ENCODE peak calls at places on chromosome 18, in four cellular contexts. Q is neuronal stem cell; P is cardiac muscle cell; G is naive thymus-derived CD4-positive, alpha-beta T cell. F is an unnamed sample.

GRCh38 chr18:77071711-77072292 is 60.8 kb downstream of the MBP start:
- DNase-seq in Q (no peak), P (no peak), G (peak; percentile 54), F (peak; percentile 55)

GRCh38 chr18:25230658-25231326 is 121.2 kb downstream of the ZNF521 start:
- DNase-seq in Q (no peak), P (no peak), G (no peak), F (no peak)

GRCh38 chr18:76468345-76469275 is 26.4 kb downstream of the ZNF516 start:
- DNase-seq in Q (no peak), P (no peak), G (no peak), F (no peak)

GRCh38 chr18:40056085-40056484 is 1898.9 kb upstream of the PIK3C3 start:
- DNase-seq in Q (no peak), P (no peak), G (no peak), F (no peak)

GRCh38 chr18:34529358-34530335 is 180.5 kb upstream of the DTNA start:
- DNase-seq in Q (no peak), P (no peak), G (no peak), F (no peak)

GRCh38 chr18:70322928-70323327 is 34.1 kb downstream of the SOCS6 start:
- DNase-seq in Q (no peak), P (no peak), G (no peak), F (no peak)

GRCh38 chr18:3238742-3239141 is 8.9 kb upstream of the MYL12A start:
- DNase-seq in Q (no peak), P (no peak), G (no peak), F (no peak)

GRCh38 chr18:35753306-35753910 is 171.9 kb downstream of the GALNT1 start:
- DNase-seq in Q (no peak), P (no peak), G (no peak), F (no peak)

GRCh38 chr18:5984245-5984644 is 88.9 kb upstream of the TMEM200C start:
- DNase-seq in Q (no peak), P (no peak), G (no peak), F (no peak)

GRCh38 chr18:23107718-23108117 is 27.6 kb upstream of the CABLES1 start:
- DNase-seq in Q (no peak), P (no peak), G (no peak), F (no peak)

GRCh38 chr18:12271376-12272235 is 17.4 kb downstream of the CIDEA start:
- DNase-seq in Q (peak; percentile 85), P (peak; percentile 90), G (peak; percentile 48), F (peak; percentile 2)

GRCh38 chr18:7566587-7567486 is at the start of gene PTPRM:
- DNase-seq in Q (peak; percentile 84), P (peak; percentile 94), G (peak; percentile 23), F (peak; percentile 49)

GRCh38 chr18:22789600-22789999 is 143.5 kb upstream of the RBBP8 start:
- DNase-seq in Q (no peak), P (no peak), G (no peak), F (no peak)

GRCh38 chr18:52481116-52481515 is 141.1 kb downstream of the DCC start:
- DNase-seq in Q (no peak), P (no peak), G (no peak), F (no peak)

GRCh38 chr18:12246849-12247808 is 7.0 kb upstream of the CIDEA start:
- DNase-seq in Q (no peak), P (peak; percentile 65), G (no peak), F (no peak)

GRCh38 chr18:42048150-42048549 is 93.1 kb downstream of the PIK3C3 start:
- DNase-seq in Q (no peak), P (no peak), G (no peak), F (no peak)

GRCh38 chr18:5890606-5891360 is 4.5 kb downstream of the TMEM200C start:
- DNase-seq in Q (peak; percentile 69), P (peak; percentile 75), G (peak; percentile 11), F (no peak)

GRCh38 chr18:50203801-50204604 is 9.1 kb upstream of the MYO5B start:
- DNase-seq in Q (peak; percentile 59), P (peak; percentile 82), G (no peak), F (no peak)

GRCh38 chr18:36993068-36993467 is 164.1 kb downstream of the KIAA1328 start:
- DNase-seq in Q (no peak), P (no peak), G (no peak), F (no peak)

GRCh38 chr18:58578321-58578720 is 50.6 kb downstream of the ALPK2 start:
- DNase-seq in Q (no peak), P (peak; percentile 53), G (peak; percentile 14), F (no peak)

GRCh38 chr18:40365526-40365925 is 1589.5 kb upstream of the PIK3C3 start:
- DNase-seq in Q (no peak), P (no peak), G (no peak), F (no peak)

GRCh38 chr18:22975508-22975907 is 42.4 kb downstream of the RBBP8 start:
- DNase-seq in Q (no peak), P (no peak), G (no peak), F (no peak)

GRCh38 chr18:43952398-43952797 is 675.1 kb upstream of the SYT4 start:
- DNase-seq in Q (no peak), P (no peak), G (no peak), F (no peak)

GRCh38 chr18:51867767-51868166 is 472.2 kb upstream of the DCC start:
- DNase-seq in Q (peak; percentile 11), P (peak; percentile 74), G (no peak), F (no peak)

GRCh38 chr18:67730884-67731283 is 214.4 kb upstream of the DSEL start:
- DNase-seq in Q (no peak), P (no peak), G (no peak), F (no peak)

GRCh38 chr18:10318686-10318960 is 135.8 kb upstream of the APCDD1 start:
- DNase-seq in Q (no peak), P (no peak), G (no peak), F (no peak)

GRCh38 chr18:10320201-10320600 is 134.2 kb upstream of the APCDD1 start:
- DNase-seq in Q (no peak), P (no peak), G (no peak), F (no peak)

GRCh38 chr18:10315542-10315941 is 138.9 kb upstream of the APCDD1 start:
- DNase-seq in Q (no peak), P (no peak), G (no peak), F (no peak)

GRCh38 chr18:10316778-10317177 is 137.7 kb upstream of the APCDD1 start:
- DNase-seq in Q (no peak), P (no peak), G (no peak), F (no peak)

GRCh38 chr18:10317864-10318685 is 136.4 kb upstream of the APCDD1 start:
- DNase-seq in Q (no peak), P (no peak), G (no peak), F (no peak)
- H3K4me3 ChIP-seq in Q (no peak overlapping the region), P (no peak overlapping the region), G (no peak overlapping the region), F (no peak overlapping the region)

GRCh38 chr18:55585586-55586521 is 2.1 kb downstream of the TCF4 start:
- DNase-seq in Q (no peak), P (no peak), G (no peak), F (no peak)
- H3K4me3 ChIP-seq in Q (peak overlapping the region; percentile 59), P (peak overlapping the region; percentile 96), G (no peak overlapping the region), F (no peak overlapping the region)

DNA sequence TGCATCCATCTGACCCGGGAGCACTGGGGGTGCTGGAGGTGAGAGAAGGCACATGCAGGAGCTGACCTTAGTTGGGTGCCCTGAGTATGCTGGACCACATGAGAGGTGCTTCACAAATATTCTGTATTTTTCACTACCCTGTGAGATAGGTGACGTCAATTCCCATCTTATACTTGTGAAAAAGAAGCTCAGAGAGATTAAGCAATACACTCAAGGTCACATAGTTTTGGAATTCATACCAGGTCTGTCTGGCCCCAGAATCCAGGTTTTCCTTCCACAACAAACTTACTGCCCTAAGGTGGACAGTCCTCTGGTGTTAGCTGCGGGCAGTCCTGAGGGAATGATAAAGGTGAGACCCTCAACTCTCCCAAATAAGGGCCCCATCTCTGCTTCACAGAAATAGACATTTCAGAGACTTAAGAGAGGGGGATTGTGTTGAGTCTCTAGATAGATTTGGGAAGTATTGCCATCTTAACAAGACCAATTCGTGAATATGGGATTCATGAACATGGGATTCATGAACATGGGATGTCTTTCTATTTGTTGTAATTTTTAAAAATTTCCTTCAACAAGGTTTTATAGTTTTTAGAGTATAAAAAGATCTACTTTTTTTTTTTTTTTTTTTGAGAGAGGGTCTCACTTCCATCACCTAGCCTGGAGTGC is 64.0 kb upstream of the SMAD7 start:
- DNase-seq in Q (no peak), P (no peak), G (no peak), F (no peak)
- H3K4me3 ChIP-seq in Q (no peak overlapping the region), P (no peak overlapping the region), G (no peak overlapping the region), F (no peak overlapping the region)

GRCh38 chr18:45793295-45793965 is 32.0 kb upstream of the SIGLEC15 start:
- DNase-seq in Q (no peak), P (no peak), G (no peak), F (no peak)
- H3K4me3 ChIP-seq in Q (no peak overlapping the region), P (no peak overlapping the region), G (no peak overlapping the region), F (no peak overlapping the region)

GRCh38 chr18:815353-815752 is 3.3 kb upstream of the YES1 start:
- DNase-seq in Q (no peak), P (no peak), G (no peak), F (no peak)

GRCh38 chr18:812673-813404 is 797 bp upstream of the YES1 start:
- DNase-seq in Q (no peak), P (no peak), G (peak; percentile 77), F (peak; percentile 69)

GRCh38 chr18:814300-815084 is 2.5 kb upstream of the YES1 start:
- DNase-seq in Q (no peak), P (no peak), G (no peak), F (no peak)

GRCh38 chr18:812123-812672 is at the start of gene YES1:
- DNase-seq in Q (peak; percentile 86), P (peak; percentile 92), G (peak; percentile 86), F (peak; percentile 64)

DNA sequence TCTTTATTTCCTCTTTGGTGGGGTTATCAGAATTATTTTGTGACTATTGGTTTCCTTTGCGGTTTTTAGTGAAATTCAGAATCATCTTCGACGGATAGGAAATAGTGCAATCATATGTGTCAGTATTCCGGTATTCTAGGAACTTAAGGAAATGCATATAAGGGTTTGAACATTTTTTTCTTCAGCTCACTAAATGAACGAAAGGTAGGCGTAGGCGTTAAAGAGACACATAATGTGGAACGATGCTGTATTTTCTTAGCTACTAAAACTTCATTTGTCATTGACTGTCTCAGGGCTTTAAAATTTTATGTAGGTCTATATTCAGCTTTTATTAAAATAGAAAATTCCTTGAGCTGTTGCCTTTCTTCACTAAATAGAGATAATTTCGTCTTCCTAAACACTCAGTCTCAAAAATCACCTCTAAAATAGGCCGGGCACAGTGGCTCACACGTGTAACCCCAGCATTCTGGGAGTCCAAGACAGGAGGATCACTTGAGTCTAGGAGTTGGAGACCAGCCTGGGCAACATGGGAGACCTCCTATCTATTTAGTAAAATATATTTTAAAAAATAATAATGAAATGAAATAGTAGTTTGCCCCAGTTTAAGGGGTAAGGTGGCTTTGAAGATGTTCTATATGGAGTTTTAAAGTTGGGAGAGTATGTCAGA is 1.5 kb upstream of the YES1 start:
- DNase-seq in Q (no peak), P (no peak), G (no peak), F (no peak)
- H3K4me3 ChIP-seq in Q (no peak overlapping the region), P (peak overlapping the region; percentile 98), G (peak overlapping the region; percentile 60), F (peak overlapping the region; percentile 80)